ENCODE peak calls at places on chromosomes 11 and 22, in eight cellular contexts. O is GM23248; R is CD4-positive, alpha-beta memory T cell; G is left ventricle myocardium inferior; K is Peyer's patch; Q is esophagus squamous epithelium; P is body of pancreas; V is mammary epithelial cell. C is an unnamed sample.
A peak's percentile ranks its signal among the peaks of the same experiment; 100 is the strongest.

GRCh38 chr22:38628444-38628843 is 27.7 kb downstream of the FAM227A start:
- DNase-seq in G (no peak), V (no peak), Q (no peak), P (no peak), K (no peak), O (no peak), R (no peak), C (no peak)

GRCh38 chr22:42926768-42927167 is 69.7 kb upstream of the ARFGAP3 start:
- DNase-seq in O (no peak), K (no peak), V (no peak), P (no peak), Q (no peak), R (no peak), G (no peak), C (no peak)

GRCh38 chr11:28366549-28367341 is 258.6 kb downstream of the METTL15 start:
- DNase-seq in G (no peak), Q (no peak), V (no peak), O (no peak), R (no peak), K (no peak), P (no peak), C (no peak)

GRCh38 chr11:74085542-74085892 is 76.6 kb upstream of the UCP3 start:
- DNase-seq in Q (no peak), R (no peak), O (peak; percentile 22), V (no peak), K (no peak), P (no peak), G (no peak), C (peak; percentile 69)

GRCh38 chr11:64447717-64448598 is 89.0 kb downstream of the RPS6KA4 start:
- DNase-seq in G (peak; percentile 22), R (no peak), P (peak; percentile 85), Q (no peak), O (peak; percentile 49), V (no peak), K (peak; percentile 59), C (no peak)

GRCh38 chr11:69655479-69656394 is 14.8 kb downstream of the CCND1 start:
- DNase-seq in O (peak; percentile 28), Q (no peak), R (no peak), K (no peak), V (no peak), P (no peak), G (no peak), C (no peak)

GRCh38 chr22:19097518-19097917 is 24.7 kb downstream of the DGCR2 start:
- DNase-seq in V (no peak), R (no peak), Q (no peak), O (no peak), K (no peak), G (no peak), P (peak; percentile 69), C (no peak)

GRCh38 chr22:46754110-46754799 is 8.2 kb upstream of the TBC1D22A start:
- DNase-seq in R (no peak), V (peak; percentile 94), Q (peak; percentile 65), G (peak; percentile 94), O (peak; percentile 100), K (peak; percentile 46), P (peak; percentile 94), C (no peak)

GRCh38 chr11:3021125-3021524 is 29.0 kb upstream of the NAP1L4 start:
- DNase-seq in Q (no peak), P (peak; percentile 79), G (no peak), V (peak; percentile 54), R (peak; percentile 40), K (no peak), O (peak; percentile 45), C (peak; percentile 21)

GRCh38 chr11:75533843-75534242 is 8.1 kb upstream of the GDPD5 start:
- DNase-seq in G (no peak), Q (no peak), K (no peak), O (no peak), V (no peak), P (no peak), R (no peak), C (no peak)

GRCh38 chr22:22882033-22882717 is 5.4 kb upstream of the IGLL5 start:
- DNase-seq in G (no peak), Q (no peak), O (peak; percentile 23), R (no peak), P (no peak), K (no peak), V (peak; percentile 13), C (no peak)

GRCh38 chr11:16607675-16608644 is 130.5 kb upstream of the C11orf58 start:
- DNase-seq in K (no peak), O (no peak), G (peak; percentile 88), R (no peak), V (peak; percentile 88), P (peak; percentile 72), Q (no peak), C (no peak)

GRCh38 chr11:45332486-45332934 is 46.4 kb upstream of the SYT13 start:
- DNase-seq in R (peak; percentile 38), V (no peak), K (no peak), P (peak; percentile 51), O (peak; percentile 56), Q (no peak), G (no peak), C (peak; percentile 17)

DNA sequence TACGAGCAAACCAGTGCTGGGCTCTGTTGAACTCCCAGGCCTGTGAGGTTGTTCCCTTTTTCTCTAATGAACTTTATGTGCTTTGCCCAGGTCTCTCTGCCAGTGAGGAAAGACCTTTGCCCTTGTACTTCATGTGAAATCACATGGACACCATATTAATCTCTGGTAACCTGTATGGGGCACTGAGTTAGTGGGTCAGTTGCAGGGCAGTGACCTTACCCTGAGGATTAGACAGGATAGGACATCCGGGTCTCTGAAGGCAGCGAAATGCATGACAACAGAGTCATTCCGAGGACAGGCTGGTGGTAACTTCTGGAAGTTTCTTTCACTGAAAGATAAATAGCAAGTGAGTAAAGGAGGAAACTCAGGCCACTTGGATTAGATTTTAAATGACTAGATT is 93.7 kb downstream of the ZBTB16 start:
- DNase-seq in O (no peak), Q (no peak), P (peak; percentile 8), V (no peak), K (no peak), R (no peak), G (no peak), C (no peak)
- H3K4me1 ChIP-seq in O (peaks cover 7% of the 10 kb centered on the region), Q (peaks cover 68% of the 10 kb centered on the region), P (peaks cover 99% of the 10 kb centered on the region), V (peaks cover 21% of the 10 kb centered on the region), K (no peaks in the 10 kb centered on the region), R (peaks cover 19% of the 10 kb centered on the region), G (peaks cover 99% of the 10 kb centered on the region), C (peaks cover 10% of the 10 kb centered on the region)

GRCh38 chr11:1460994-1461805 is 25.4 kb downstream of the MOB2 start:
- DNase-seq in G (no peak), R (no peak), O (peak; percentile 37), K (no peak), Q (no peak), V (no peak), P (no peak), C (no peak)
- H3K4me3 ChIP-seq in G (no peak overlapping the region), R (no peak overlapping the region), O (no peak overlapping the region), K (peak overlapping the region; percentile 48), Q (peak overlapping the region; percentile 58), V (no peak overlapping the region), P (no peak overlapping the region), C (no peak overlapping the region)

DNA sequence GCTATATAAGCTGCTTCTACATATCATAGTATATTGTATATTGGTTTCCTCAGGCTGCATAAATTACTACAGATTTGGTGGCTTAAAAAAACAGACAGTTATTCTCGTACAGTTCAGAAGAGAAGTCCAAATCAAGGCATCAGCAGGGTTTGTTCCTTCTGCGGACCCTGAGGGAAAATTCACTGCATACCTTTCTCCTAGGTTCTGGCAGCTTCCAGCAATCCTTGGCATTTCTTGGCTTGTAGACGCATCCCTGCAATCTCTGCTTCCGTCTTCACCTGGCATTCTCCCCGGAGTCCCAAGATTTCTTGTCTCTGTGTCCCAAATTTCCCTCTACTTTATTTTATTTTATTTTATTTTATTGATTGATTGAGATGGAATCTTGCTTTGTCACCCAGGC is 142.8 kb downstream of the COMMD9 start:
- DNase-seq in K (no peak), G (no peak), Q (no peak), V (peak; percentile 17), O (no peak), P (no peak), R (no peak), C (no peak)
- H3K27ac ChIP-seq in K (no peak overlapping the region), G (no peak overlapping the region), Q (no peak overlapping the region), V (peak overlapping the region; percentile 18), O (no peak overlapping the region), P (no peak overlapping the region), R (no peak overlapping the region), C (no peak overlapping the region)

DNA sequence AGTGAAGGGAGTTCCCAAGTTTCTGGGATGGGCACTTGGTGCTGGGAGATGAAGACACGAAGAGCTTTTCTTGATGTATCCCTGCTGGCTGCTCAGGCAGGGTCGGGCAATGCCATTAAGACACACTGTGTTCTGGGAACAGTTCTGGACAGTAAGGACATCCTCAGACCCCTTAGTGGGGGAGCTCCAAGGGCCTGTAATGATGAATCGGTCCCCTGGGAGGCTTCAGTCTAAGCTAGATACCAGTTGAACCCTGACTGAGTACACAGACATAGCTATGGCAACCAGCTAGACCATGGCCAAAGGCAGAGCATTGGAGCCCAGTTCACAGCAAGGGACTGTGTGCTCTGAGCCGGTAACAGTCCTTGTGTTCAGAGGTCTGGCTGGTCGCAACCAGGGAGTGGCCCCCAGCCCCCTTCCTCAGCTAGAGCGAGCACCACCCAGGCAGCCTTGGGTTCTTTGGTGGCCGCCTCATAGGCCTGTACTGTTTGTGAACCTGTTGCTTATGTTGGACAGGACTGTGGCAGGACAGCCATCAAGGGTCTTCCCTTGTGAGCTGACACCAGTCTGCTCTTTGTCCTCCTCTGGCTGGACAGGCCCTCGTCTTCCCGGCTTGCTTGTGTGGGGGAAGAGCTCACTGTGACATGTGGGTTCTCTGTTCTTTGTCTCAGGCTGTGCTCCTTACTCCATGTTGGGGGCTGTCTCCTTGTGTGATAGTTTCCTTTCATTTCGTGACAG is 25.0 kb downstream of the MED15 start:
- DNase-seq in O (peak; percentile 58), K (no peak), V (no peak), R (no peak), Q (no peak), G (no peak), P (no peak), C (no peak)
- H3K4me1 ChIP-seq in O (peaks cover 55% of the 10 kb centered on the region), K (peaks cover 5% of the 10 kb centered on the region), V (peaks cover 52% of the 10 kb centered on the region), R (peaks cover 59% of the 10 kb centered on the region), Q (peaks cover 47% of the 10 kb centered on the region), G (peaks cover 80% of the 10 kb centered on the region), P (peaks cover 23% of the 10 kb centered on the region), C (peaks cover 38% of the 10 kb centered on the region)

DNA sequence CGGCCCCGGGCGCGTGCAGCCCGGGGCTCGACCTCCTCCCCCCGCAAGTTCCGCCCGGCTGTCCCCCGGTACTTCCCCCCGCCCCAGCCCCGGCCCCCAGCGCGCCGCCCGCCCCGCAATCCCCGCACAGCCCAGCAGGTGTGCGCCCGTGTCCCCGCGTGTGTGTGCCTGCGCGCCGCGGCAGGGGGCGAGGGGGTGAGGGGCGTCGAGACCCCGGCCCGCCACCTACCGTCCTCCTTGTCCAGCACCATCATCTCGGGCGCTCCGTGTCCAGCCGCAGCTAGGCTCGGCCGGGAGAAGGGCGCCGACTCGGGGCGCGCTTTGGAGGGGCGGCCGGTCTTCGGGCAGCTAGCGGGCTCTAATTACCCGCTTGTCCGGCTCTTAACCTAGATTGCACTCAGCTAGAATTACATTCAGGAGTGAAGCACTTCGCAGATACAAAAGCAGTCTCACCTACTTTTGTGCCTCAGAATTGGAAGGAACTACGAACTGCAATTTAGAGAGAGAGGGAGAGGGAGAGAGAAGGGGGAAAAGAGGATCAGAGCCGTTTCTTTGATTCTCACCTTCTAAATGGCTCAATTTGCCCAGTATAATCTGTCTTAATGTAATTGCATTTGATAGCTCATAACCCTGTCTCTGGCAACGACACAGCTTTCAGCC is 439 bp downstream of the LMO1 start:
- DNase-seq in Q (no peak), O (peak; percentile 42), G (no peak), V (no peak), P (no peak), R (no peak), K (no peak), C (no peak)
- H3K4me3 ChIP-seq in Q (peak overlapping the region; percentile 71), O (peak overlapping the region; percentile 65), G (peak overlapping the region; percentile 70), V (peak overlapping the region; percentile 21), P (peak overlapping the region; percentile 15), R (no peak overlapping the region), K (peak overlapping the region; percentile 48), C (peak overlapping the region; percentile 60)

C was measured in CD4-positive, CD25-positive, alpha-beta regulatory T cell.